ENCODE peak calls at places on chromosomes 12 and 14, in five cellular contexts. R is SK-N-SH, B is K562, L is GM12878, Z is HepG2. U is an unnamed sample.

GRCh38 chr12:70796989-70797388 is 123.5 kb downstream of the PTPRR start:
- DNase-seq in L (no peak), R (no peak), B (no peak), Z (no peak), U (no peak)

GRCh38 chr12:18267427-18267826 is 6.1 kb downstream of the PIK3C2G start:
- DNase-seq in L (no peak), B (no peak), R (no peak), Z (no peak), U (no peak)

GRCh38 chr12:91877461-91878230 is 268.0 kb downstream of the BTG1 start:
- DNase-seq in Z (no peak), R (no peak), B (no peak), L (no peak), U (no peak)

GRCh38 chr12:9331218-9331626 is 123.0 kb upstream of the PZP start:
- DNase-seq in L (peak), Z (peak), R (peak), B (peak), U (peak)

GRCh38 chr12:4445156-4446020 is at the start of gene FGF6:
- DNase-seq in B (no peak), Z (no peak), L (no peak), R (no peak), U (no peak)

GRCh38 chr14:37726708-37727107 is 131.3 kb downstream of the TTC6 start:
- DNase-seq in Z (no peak), R (no peak), L (no peak), B (no peak), U (no peak)

GRCh38 chr14:50865677-50866076 is 6.2 kb upstream of the ABHD12B start:
- DNase-seq in L (no peak), R (no peak), B (no peak), Z (no peak), U (no peak)

GRCh38 chr14:104134061-104134965 is 4.1 kb upstream of the KIF26A start:
- DNase-seq in L (no peak), R (peak), B (no peak), Z (no peak), U (no peak)

GRCh38 chr14:55832974-55833373 is 253.0 kb downstream of the KTN1 start:
- DNase-seq in R (no peak), B (no peak), L (no peak), Z (no peak), U (no peak)

DNA sequence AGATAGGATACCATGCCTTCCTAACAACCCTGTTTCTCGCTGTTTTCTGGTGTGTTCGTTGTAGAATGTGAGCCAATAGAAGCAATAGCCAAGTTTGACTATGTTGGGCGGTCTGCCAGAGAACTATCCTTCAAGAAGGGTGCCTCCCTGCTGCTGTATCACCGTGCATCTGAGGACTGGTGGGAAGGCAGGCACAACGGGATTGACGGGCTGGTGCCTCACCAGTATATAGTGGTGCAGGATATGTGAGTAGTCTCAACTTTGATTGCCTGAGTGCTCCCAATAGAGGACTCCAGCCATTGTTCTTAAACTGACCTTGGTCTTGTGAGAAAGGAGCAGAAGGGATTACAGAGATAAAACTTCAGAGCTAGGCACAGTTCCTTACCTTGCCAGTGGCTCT is 96.2 kb downstream of the KICS2 start:
- DNase-seq in B (no peak), Z (no peak), L (no peak), R (no peak), U (no peak)
- TF ChIP-seq CTCF in B (no peak), Z (no peak), L (no peak), R (no peak), U (no peak)

DNA sequence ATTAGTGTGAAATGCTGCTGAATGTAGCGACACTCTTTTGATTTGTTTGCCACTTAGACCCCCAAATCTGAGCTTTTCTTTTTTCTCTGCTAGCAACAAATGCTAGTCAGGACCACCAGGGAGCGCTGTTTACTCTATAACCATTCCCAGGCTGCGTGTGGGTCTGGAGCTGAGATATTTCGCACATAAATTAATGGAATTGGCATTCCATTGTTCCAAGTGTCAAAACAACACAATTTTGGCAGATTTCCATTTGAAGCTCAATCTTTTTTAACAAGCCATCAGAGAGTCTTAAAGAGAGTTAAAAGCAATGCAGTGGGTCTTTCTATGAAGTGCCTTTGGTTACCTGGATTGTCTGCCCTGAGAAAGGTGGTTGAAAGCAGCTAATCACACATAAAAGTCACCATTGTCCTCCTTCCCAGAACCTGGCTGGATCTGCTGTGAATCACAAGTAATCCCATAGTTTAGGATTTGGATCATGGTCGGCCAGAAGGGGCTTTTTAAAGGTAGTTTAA is 7.4 kb upstream of the TMEM132C start:
- DNase-seq in R (peak), Z (peak), L (no peak), B (peak), U (peak)
- TF ChIP-seq REST in R (no peak), Z (no peak), L (no peak), B (no peak), U (no peak)

GRCh38 chr12:124774462-124775167 is 89.0 kb downstream of the SCARB1 start:
- DNase-seq in R (no peak), B (no peak), Z (no peak), L (peak), U (peak)
- TF ChIP-seq GABPA in R (no peak), B (no peak), Z (no peak), L (peak), U (no peak)

GRCh38 chr14:39491134-39491541 is 58.9 kb upstream of the FBXO33 start:
- DNase-seq in Z (peak), R (peak), B (peak), L (no peak), U (no peak)
- TF ChIP-seq CTCF in Z (peak), R (peak), B (no peak), L (peak), U (no peak)

DNA sequence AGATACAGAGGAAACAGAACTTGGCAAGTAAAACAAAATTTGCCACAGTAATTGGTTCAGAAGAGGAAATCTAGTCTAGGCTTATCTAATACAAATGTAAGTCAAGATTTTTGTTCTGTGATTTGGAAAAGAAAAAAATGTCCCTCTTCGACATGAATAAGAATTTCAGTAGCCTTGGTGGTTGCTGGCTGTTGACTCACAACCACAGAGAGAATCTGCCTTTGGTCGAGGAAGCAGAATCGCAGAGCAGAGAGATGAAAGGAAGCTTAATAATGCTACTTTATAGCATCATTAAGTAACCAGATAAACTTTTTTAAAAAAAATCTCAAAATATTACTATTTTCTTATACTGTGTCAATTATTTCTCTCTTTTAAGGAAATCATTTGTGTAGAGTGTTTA is 1096.6 kb downstream of the FLRT2 start:
- DNase-seq in Z (no peak), L (no peak), R (no peak), B (no peak), U (no peak)
- TF ChIP-seq REST in Z (no peak), L (no peak), R (no peak), B (no peak), U (no peak)

GRCh38 chr12:107521826-107522355 is 163.7 kb upstream of the PWP1 start:
- DNase-seq in B (no peak), L (no peak), Z (no peak), R (no peak), U (no peak)
- TF ChIP-seq GABPA in B (no peak), L (no peak), Z (no peak), R (no peak), U (no peak)

GRCh38 chr14:87332001-87332400 is 661.0 kb downstream of the GALC start:
- DNase-seq in L (no peak), R (no peak), Z (no peak), B (no peak), U (no peak)

GRCh38 chr14:87334997-87335675 is 657.8 kb downstream of the GALC start:
- DNase-seq in B (no peak), Z (no peak), R (no peak), L (no peak), U (no peak)
- TF ChIP-seq CTCF in B (no peak), Z (no peak), R (no peak), L (no peak), U (no peak)

DNA sequence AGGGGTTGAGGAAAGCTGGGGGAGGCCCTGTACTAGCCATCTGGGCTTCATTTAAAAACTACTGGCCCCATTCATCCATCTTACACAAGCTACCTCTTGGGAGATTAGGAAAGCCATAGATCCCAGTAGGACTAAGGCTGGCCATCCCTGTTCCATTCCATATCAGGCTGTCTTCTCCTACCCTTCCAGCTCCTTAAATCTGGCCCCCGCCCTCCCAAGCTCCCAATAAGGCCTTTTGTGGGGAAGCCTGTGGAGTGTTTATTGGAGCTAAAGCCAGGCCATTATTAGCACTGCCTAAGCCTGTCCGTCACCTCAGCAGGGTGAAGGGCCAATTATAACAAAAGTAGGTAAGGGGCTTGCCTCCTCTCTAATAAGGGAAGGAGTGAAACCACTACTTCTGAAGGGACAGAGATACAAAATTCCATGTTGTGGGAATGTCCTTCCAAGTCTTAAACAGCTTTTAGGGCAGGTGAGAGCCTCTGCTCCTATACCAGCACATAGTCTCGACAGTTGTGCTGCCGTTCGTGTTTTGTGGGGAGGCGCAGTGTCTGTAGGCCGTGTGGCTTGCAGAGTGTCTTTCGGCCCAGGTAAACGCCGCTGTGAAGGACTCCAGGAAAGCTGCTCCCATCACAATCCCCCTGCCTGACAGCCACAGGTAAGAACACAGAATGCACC is 3.7 kb downstream of the MYL6 start:
- DNase-seq in R (no peak), Z (no peak), L (no peak), B (no peak), U (no peak)
- TF ChIP-seq REST in R (no peak), Z (no peak), L (no peak), B (no peak), U (no peak)

GRCh38 chr12:53180270-53180930 is at the start of the genes CSAD and ZNF740:
- DNase-seq in Z (peak), L (peak), B (peak), R (peak), U (peak)
- TF ChIP-seq GABPA in Z (peak), L (peak), B (peak), R (peak), U (peak)

GRCh38 chr14:65250162-65250495 is 147.8 kb upstream of the MAX start:
- DNase-seq in R (no peak), L (no peak), B (no peak), Z (no peak), U (no peak)

GRCh38 chr14:65255029-65255545 is 152.8 kb upstream of the MAX start:
- DNase-seq in B (no peak), R (peak), L (no peak), Z (peak), U (no peak)

GRCh38 chr14:65252471-65253255 is 150.3 kb upstream of the MAX start:
- DNase-seq in R (no peak), B (no peak), Z (no peak), L (no peak), U (no peak)

GRCh38 chr14:65251213-65251612 is 148.9 kb upstream of the MAX start:
- DNase-seq in Z (no peak), R (no peak), B (no peak), L (no peak), U (peak)

DNA sequence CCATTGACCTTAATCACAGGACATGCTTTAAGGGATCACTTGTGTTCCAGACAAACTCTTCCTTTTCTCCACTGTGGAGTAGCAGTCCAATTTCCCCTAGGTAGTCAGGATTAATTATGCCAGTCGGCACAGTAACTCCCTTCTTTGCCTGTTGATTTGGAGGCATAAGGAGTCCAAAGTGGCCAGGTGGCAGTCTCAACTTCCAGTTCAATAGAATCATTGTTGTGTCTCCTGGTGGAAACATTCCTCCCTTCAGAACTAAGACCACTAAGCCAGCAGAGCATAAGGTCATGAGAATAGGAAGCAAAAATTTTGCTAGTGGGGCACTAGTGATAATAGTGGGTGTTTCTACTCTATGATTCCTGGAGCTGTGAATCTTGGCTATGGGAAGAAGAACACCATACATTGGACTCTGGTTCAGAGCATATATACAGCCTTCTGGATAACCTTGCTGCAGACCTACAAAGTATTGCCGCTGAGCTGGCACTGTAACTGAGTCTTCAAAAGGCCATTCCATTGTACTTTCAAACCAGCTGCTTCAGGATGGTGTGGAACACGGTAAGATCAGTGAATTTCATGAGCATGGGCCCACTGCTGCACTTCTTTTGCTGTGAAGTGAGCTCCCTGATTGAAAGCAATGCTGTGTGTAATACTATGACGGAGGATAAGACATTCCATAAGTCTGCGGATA is 147.3 kb upstream of the MAX start:
- DNase-seq in B (no peak), Z (peak), L (no peak), R (no peak), U (no peak)
- TF ChIP-seq CTCF in B (no peak), Z (no peak), L (no peak), R (no peak), U (no peak)

U was measured in HL-60.